ENCODE peak calls at places on chromosomes 13 and 19, in nine cellular contexts. One of them, this sample, is unnamed.

GRCh38 chr13:66532146-66532545 is 698.0 kb downstream of the PCDH9 start:
- DNase-seq in ovary: no peak
- DNase-seq in epithelial cell of esophagus: no peak
- DNase-seq in heart left ventricle: no peak
- DNase-seq in heart right ventricle: no peak
- DNase-seq in fibroblast of pulmonary artery: peak; percentile 66
- DNase-seq in body of pancreas: no peak
- DNase-seq in GM10248: no peak
- DNase-seq in WTC11: no peak
- DNase-seq in this sample: no peak

GRCh38 chr19:17097593-17098126 is 22.1 kb downstream of the MYO9B start:
- DNase-seq in GM10248: no peak
- DNase-seq in ovary: no peak
- DNase-seq in heart right ventricle: no peak
- DNase-seq in heart left ventricle: no peak
- DNase-seq in WTC11: no peak
- DNase-seq in body of pancreas: no peak
- DNase-seq in epithelial cell of esophagus: no peak
- DNase-seq in fibroblast of pulmonary artery: peak; percentile 58
- DNase-seq in this sample: no peak

GRCh38 chr13:72163671-72164070 is 296.7 kb upstream of the DACH1 start:
- DNase-seq in WTC11: no peak
- DNase-seq in GM10248: no peak
- DNase-seq in fibroblast of pulmonary artery: no peak
- DNase-seq in epithelial cell of esophagus: peak; percentile 67
- DNase-seq in ovary: no peak
- DNase-seq in body of pancreas: no peak
- DNase-seq in heart right ventricle: no peak
- DNase-seq in heart left ventricle: no peak
- DNase-seq in this sample: no peak

GRCh38 chr19:6216996-6217751 is 62.6 kb downstream of the MLLT1 start:
- DNase-seq in epithelial cell of esophagus: no peak
- DNase-seq in WTC11: peak; percentile 48
- DNase-seq in heart right ventricle: peak; percentile 50
- DNase-seq in heart left ventricle: peak; percentile 29
- DNase-seq in fibroblast of pulmonary artery: peak; percentile 60
- DNase-seq in ovary: peak; percentile 83
- DNase-seq in body of pancreas: peak; percentile 13
- DNase-seq in GM10248: no peak
- DNase-seq in this sample: no peak

GRCh38 chr19:48614436-48615144 is at the start of gene FAM83E:
- DNase-seq in GM10248: no peak
- DNase-seq in fibroblast of pulmonary artery: no peak
- DNase-seq in WTC11: peak; percentile 74
- DNase-seq in epithelial cell of esophagus: peak; percentile 82
- DNase-seq in ovary: no peak
- DNase-seq in heart right ventricle: no peak
- DNase-seq in body of pancreas: peak; percentile 75
- DNase-seq in heart left ventricle: no peak
- DNase-seq in this sample: peak; percentile 48

GRCh38 chr13:46893820-46894533 is 2.9 kb downstream of the HTR2A start:
- DNase-seq in body of pancreas: peak; percentile 58
- DNase-seq in heart right ventricle: peak; percentile 44
- DNase-seq in WTC11: peak; percentile 81
- DNase-seq in fibroblast of pulmonary artery: peak; percentile 49
- DNase-seq in heart left ventricle: peak; percentile 50
- DNase-seq in ovary: peak; percentile 76
- DNase-seq in GM10248: peak; percentile 86
- DNase-seq in epithelial cell of esophagus: peak; percentile 40
- DNase-seq in this sample: peak; percentile 87

GRCh38 chr19:50664204-50664603 is 15.0 kb downstream of the C19orf81 start:
- DNase-seq in body of pancreas: no peak
- DNase-seq in ovary: no peak
- DNase-seq in heart right ventricle: no peak
- DNase-seq in WTC11: no peak
- DNase-seq in heart left ventricle: no peak
- DNase-seq in epithelial cell of esophagus: no peak
- DNase-seq in GM10248: no peak
- DNase-seq in fibroblast of pulmonary artery: no peak
- DNase-seq in this sample: no peak

GRCh38 chr19:498977-499623 is 2.8 kb downstream of the MADCAM1 start:
- DNase-seq in fibroblast of pulmonary artery: no peak
- DNase-seq in epithelial cell of esophagus: no peak
- DNase-seq in heart left ventricle: no peak
- DNase-seq in body of pancreas: no peak
- DNase-seq in heart right ventricle: no peak
- DNase-seq in GM10248: no peak
- DNase-seq in ovary: no peak
- DNase-seq in WTC11: no peak
- DNase-seq in this sample: no peak

GRCh38 chr13:40504641-40505040 is 161.8 kb downstream of the FOXO1 start:
- DNase-seq in fibroblast of pulmonary artery: no peak
- DNase-seq in WTC11: no peak
- DNase-seq in epithelial cell of esophagus: no peak
- DNase-seq in heart left ventricle: no peak
- DNase-seq in ovary: no peak
- DNase-seq in body of pancreas: no peak
- DNase-seq in heart right ventricle: no peak
- DNase-seq in GM10248: no peak
- DNase-seq in this sample: no peak

GRCh38 chr19:16041571-16042386 is 34.5 kb upstream of the TPM4 start:
- DNase-seq in body of pancreas: peak; percentile 81
- DNase-seq in heart left ventricle: peak; percentile 77
- DNase-seq in fibroblast of pulmonary artery: peak; percentile 69
- DNase-seq in GM10248: peak; percentile 86
- DNase-seq in epithelial cell of esophagus: peak; percentile 62
- DNase-seq in heart right ventricle: peak; percentile 79
- DNase-seq in ovary: peak; percentile 88
- DNase-seq in WTC11: peak; percentile 93
- DNase-seq in this sample: peak; percentile 86

GRCh38 chr19:18204394-18205179 is 745 bp upstream of the RAB3A start:
- DNase-seq in WTC11: peak; percentile 77
- DNase-seq in body of pancreas: no peak
- DNase-seq in GM10248: no peak
- DNase-seq in heart left ventricle: no peak
- DNase-seq in fibroblast of pulmonary artery: no peak
- DNase-seq in ovary: peak; percentile 79
- DNase-seq in epithelial cell of esophagus: no peak
- DNase-seq in heart right ventricle: peak; percentile 80
- DNase-seq in this sample: no peak

GRCh38 chr13:52665325-52665724 is 12.7 kb downstream of the SUGT1 start:
- DNase-seq in heart right ventricle: no peak
- DNase-seq in heart left ventricle: no peak
- DNase-seq in fibroblast of pulmonary artery: peak; percentile 57
- DNase-seq in WTC11: no peak
- DNase-seq in epithelial cell of esophagus: peak; percentile 56
- DNase-seq in body of pancreas: no peak
- DNase-seq in GM10248: peak; percentile 20
- DNase-seq in ovary: no peak
- DNase-seq in this sample: peak; percentile 25

GRCh38 chr19:5803752-5804515 is 933 bp upstream of the NRTN start:
- DNase-seq in ovary: peak; percentile 68
- DNase-seq in fibroblast of pulmonary artery: peak; percentile 84
- DNase-seq in epithelial cell of esophagus: peak; percentile 86
- DNase-seq in heart left ventricle: peak; percentile 85
- DNase-seq in body of pancreas: peak; percentile 94
- DNase-seq in WTC11: peak; percentile 99
- DNase-seq in heart right ventricle: peak; percentile 85
- DNase-seq in GM10248: peak; percentile 96
- DNase-seq in this sample: peak; percentile 97

GRCh38 chr19:483332-484072 is 12.8 kb upstream of the MADCAM1 start:
- DNase-seq in GM10248: no peak
- DNase-seq in body of pancreas: no peak
- DNase-seq in WTC11: no peak
- DNase-seq in heart left ventricle: no peak
- DNase-seq in ovary: no peak
- DNase-seq in fibroblast of pulmonary artery: no peak
- DNase-seq in epithelial cell of esophagus: no peak
- DNase-seq in heart right ventricle: no peak
- DNase-seq in this sample: no peak

GRCh38 chr13:67951431-67951830 is 721.3 kb upstream of the PCDH9 start:
- DNase-seq in ovary: no peak
- DNase-seq in heart right ventricle: no peak
- DNase-seq in fibroblast of pulmonary artery: no peak
- DNase-seq in WTC11: no peak
- DNase-seq in epithelial cell of esophagus: no peak
- DNase-seq in heart left ventricle: no peak
- DNase-seq in body of pancreas: no peak
- DNase-seq in GM10248: no peak
- DNase-seq in this sample: no peak

GRCh38 chr13:29548722-29549446 is 46.6 kb downstream of the SLC7A1 start:
- DNase-seq in fibroblast of pulmonary artery: peak; percentile 39
- DNase-seq in heart left ventricle: no peak
- DNase-seq in WTC11: no peak
- DNase-seq in ovary: no peak
- DNase-seq in epithelial cell of esophagus: no peak
- DNase-seq in body of pancreas: peak; percentile 53
- DNase-seq in GM10248: no peak
- DNase-seq in heart right ventricle: no peak
- DNase-seq in this sample: no peak

GRCh38 chr13:75195479-75196111 is 286.4 kb downstream of the TBC1D4 start:
- DNase-seq in heart left ventricle: no peak
- DNase-seq in ovary: no peak
- DNase-seq in fibroblast of pulmonary artery: peak; percentile 32
- DNase-seq in heart right ventricle: no peak
- DNase-seq in body of pancreas: no peak
- DNase-seq in GM10248: no peak
- DNase-seq in epithelial cell of esophagus: no peak
- DNase-seq in WTC11: no peak
- DNase-seq in this sample: no peak

GRCh38 chr13:104491951-104492350 is 1425.7 kb upstream of the SLC10A2 start:
- DNase-seq in body of pancreas: no peak
- DNase-seq in epithelial cell of esophagus: no peak
- DNase-seq in ovary: no peak
- DNase-seq in heart left ventricle: no peak
- DNase-seq in WTC11: no peak
- DNase-seq in fibroblast of pulmonary artery: no peak
- DNase-seq in heart right ventricle: no peak
- DNase-seq in GM10248: no peak
- DNase-seq in this sample: no peak

GRCh38 chr19:34337747-34338146 is 27.2 kb upstream of the GPI start:
- DNase-seq in fibroblast of pulmonary artery: no peak
- DNase-seq in heart right ventricle: no peak
- DNase-seq in body of pancreas: peak; percentile 85
- DNase-seq in WTC11: no peak
- DNase-seq in ovary: no peak
- DNase-seq in epithelial cell of esophagus: no peak
- DNase-seq in GM10248: no peak
- DNase-seq in heart left ventricle: no peak
- DNase-seq in this sample: no peak

GRCh38 chr19:4660181-4660791 is 9.9 kb downstream of the MYDGF start:
- DNase-seq in ovary: no peak
- DNase-seq in epithelial cell of esophagus: peak; percentile 29
- DNase-seq in fibroblast of pulmonary artery: no peak
- DNase-seq in heart right ventricle: no peak
- DNase-seq in body of pancreas: no peak
- DNase-seq in heart left ventricle: peak; percentile 43
- DNase-seq in GM10248: peak; percentile 48
- DNase-seq in WTC11: peak; percentile 72
- DNase-seq in this sample: peak; percentile 59
- TF ChIP-seq CTCF in ovary: no peak
- TF ChIP-seq CTCF in epithelial cell of esophagus: peak; percentile 42
- TF ChIP-seq CTCF in fibroblast of pulmonary artery: peak; percentile 31
- TF ChIP-seq CTCF in heart right ventricle: peak; percentile 40
- TF ChIP-seq CTCF in body of pancreas: no peak
- TF ChIP-seq CTCF in heart left ventricle: peak; percentile 34
- TF ChIP-seq CTCF in GM10248: peak; percentile 53
- TF ChIP-seq CTCF in WTC11: no peak
- TF ChIP-seq CTCF in this sample: peak; percentile 36

DNA sequence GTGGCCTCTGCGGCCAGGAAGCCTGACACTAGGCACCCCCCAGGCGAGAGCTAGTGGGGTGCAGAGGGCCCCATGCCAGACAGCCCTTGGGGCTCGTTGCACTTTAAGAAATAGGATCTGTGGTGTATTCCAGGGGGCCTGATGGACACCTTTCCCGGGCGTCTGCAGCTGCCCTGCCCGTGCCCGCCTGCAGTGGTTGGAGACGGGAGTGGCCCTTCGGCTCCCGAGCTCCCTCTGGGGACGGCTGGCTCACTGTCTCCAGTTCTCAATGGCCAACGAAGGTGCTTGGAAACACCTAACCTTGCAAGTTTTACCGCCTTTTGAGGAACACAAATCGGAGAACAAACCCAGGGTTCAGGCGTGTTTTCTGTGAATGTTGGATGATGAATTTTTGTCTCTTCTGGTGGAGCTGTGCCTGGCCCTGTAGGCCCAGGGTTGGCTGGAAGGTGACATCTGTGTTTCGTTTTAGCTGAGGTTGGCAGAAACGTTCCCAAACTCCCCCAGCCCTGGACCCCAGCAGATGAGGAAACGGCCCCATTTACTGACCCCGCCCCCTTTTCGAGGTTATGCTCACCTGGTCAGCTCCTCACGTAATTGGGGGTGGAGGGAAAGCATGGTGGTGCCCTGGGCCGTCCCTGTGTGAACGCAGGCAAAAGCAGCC is 17.4 kb upstream of the NPAS1 start:
- DNase-seq in epithelial cell of esophagus: peak; percentile 49
- DNase-seq in ovary: no peak
- DNase-seq in GM10248: no peak
- DNase-seq in fibroblast of pulmonary artery: no peak
- DNase-seq in body of pancreas: no peak
- DNase-seq in WTC11: peak; percentile 44
- DNase-seq in heart right ventricle: no peak
- DNase-seq in heart left ventricle: no peak
- DNase-seq in this sample: no peak
- TF ChIP-seq CTCF in epithelial cell of esophagus: peak; percentile 60
- TF ChIP-seq CTCF in ovary: no peak
- TF ChIP-seq CTCF in GM10248: no peak
- TF ChIP-seq CTCF in fibroblast of pulmonary artery: no peak
- TF ChIP-seq CTCF in body of pancreas: no peak
- TF ChIP-seq CTCF in WTC11: no peak
- TF ChIP-seq CTCF in heart right ventricle: peak; percentile 14
- TF ChIP-seq CTCF in heart left ventricle: peak; percentile 23
- TF ChIP-seq CTCF in this sample: no peak

DNA sequence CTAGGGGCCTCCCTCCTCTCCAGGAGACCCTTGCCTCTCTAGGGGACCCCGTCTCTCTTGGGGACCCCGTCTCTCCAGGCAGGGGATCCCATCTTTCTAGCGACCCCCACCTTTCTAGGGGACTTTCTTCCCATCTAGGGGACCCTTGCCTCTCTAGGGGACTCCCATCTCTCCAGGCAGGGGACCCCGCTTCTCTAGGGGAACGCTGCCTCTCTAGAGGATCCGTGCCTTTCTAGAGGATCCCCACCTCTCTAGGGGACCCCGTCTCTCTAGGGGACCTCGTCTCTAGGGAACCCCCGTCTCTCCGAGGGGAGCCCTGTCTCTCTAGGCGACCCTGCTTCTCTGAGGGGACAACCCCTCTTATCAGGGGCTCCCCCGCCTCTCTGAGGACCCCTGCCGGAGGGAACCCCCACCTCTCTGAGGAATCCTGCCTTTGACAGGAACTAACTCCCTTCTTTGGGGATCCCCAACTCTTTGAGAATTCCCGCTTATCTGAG is 19.1 kb upstream of the GATAD2A start:
- DNase-seq in fibroblast of pulmonary artery: no peak
- DNase-seq in WTC11: no peak
- DNase-seq in body of pancreas: no peak
- DNase-seq in ovary: peak; percentile 43
- DNase-seq in heart left ventricle: no peak
- DNase-seq in epithelial cell of esophagus: no peak
- DNase-seq in heart right ventricle: no peak
- DNase-seq in GM10248: no peak
- DNase-seq in this sample: no peak
- TF ChIP-seq CTCF in fibroblast of pulmonary artery: peak; percentile 16
- TF ChIP-seq CTCF in WTC11: no peak
- TF ChIP-seq CTCF in body of pancreas: no peak
- TF ChIP-seq CTCF in ovary: no peak
- TF ChIP-seq CTCF in heart left ventricle: no peak
- TF ChIP-seq CTCF in epithelial cell of esophagus: peak; percentile 27
- TF ChIP-seq CTCF in heart right ventricle: peak; percentile 9
- TF ChIP-seq CTCF in GM10248: peak; percentile 26
- TF ChIP-seq CTCF in this sample: peak; percentile 0

GRCh38 chr19:13260883-13261653 is 110.9 kb downstream of the IER2 start:
- DNase-seq in GM10248: peak; percentile 83
- DNase-seq in fibroblast of pulmonary artery: peak; percentile 68
- DNase-seq in WTC11: no peak
- DNase-seq in body of pancreas: peak; percentile 36
- DNase-seq in epithelial cell of esophagus: peak; percentile 95
- DNase-seq in ovary: no peak
- DNase-seq in heart right ventricle: no peak
- DNase-seq in heart left ventricle: no peak
- DNase-seq in this sample: peak; percentile 82
- TF ChIP-seq CTCF in GM10248: no peak
- TF ChIP-seq CTCF in fibroblast of pulmonary artery: no peak
- TF ChIP-seq CTCF in WTC11: no peak
- TF ChIP-seq CTCF in body of pancreas: no peak
- TF ChIP-seq CTCF in epithelial cell of esophagus: peak; percentile 6
- TF ChIP-seq CTCF in ovary: no peak
- TF ChIP-seq CTCF in heart right ventricle: no peak
- TF ChIP-seq CTCF in heart left ventricle: no peak
- TF ChIP-seq CTCF in this sample: no peak

This sample was measured in GM13976.